ENCODE peak calls at places on chromosomes 2 and 18, in nine cellular contexts. H is HepG2, W is OCI-LY7, Q is fibroblast of the aortic adventitia, Y is neural progenitor cell, B is AG04449, I is left ventricle myocardium inferior, N is foreskin fibroblast, C is A549. U is an unnamed sample.

GRCh38 chr18:77366725-77367641 is 117.3 kb downstream of the GALR1 start:
- DNase-seq in W (no peak), N (no peak), H (peak), Y (no peak), Q (no peak), B (no peak), I (no peak), C (peak), U (peak)

GRCh38 chr2:198309673-198310280 is 505.4 kb downstream of the PLCL1 start:
- DNase-seq in I (no peak), Y (peak), C (peak), Q (peak), N (peak), B (no peak), W (peak), H (peak), U (peak)

GRCh38 chr2:121794233-121794632 is 38.8 kb downstream of the TSN start:
- DNase-seq in W (no peak), Y (no peak), H (no peak), N (no peak), Q (no peak), I (no peak), C (no peak), B (no peak), U (no peak)

GRCh38 chr2:229610871-229611270 is 103.5 kb downstream of the DNER start:
- DNase-seq in B (no peak), Q (peak), I (no peak), N (peak), W (no peak), H (no peak), Y (no peak), C (no peak), U (no peak)

GRCh38 chr2:226758886-226759660 is 40.5 kb downstream of the IRS1 start:
- DNase-seq in B (no peak), H (no peak), C (no peak), W (no peak), Y (no peak), N (peak), I (no peak), Q (peak), U (peak)

GRCh38 chr2:88350641-88351601 is 101.6 kb downstream of the FOXI3 start:
- DNase-seq in I (peak), C (peak), N (no peak), B (no peak), H (peak), Y (peak), W (peak), Q (peak), U (peak)

GRCh38 chr2:151638188-151638933 is 95.9 kb downstream of the NEB start:
- DNase-seq in H (peak), W (peak), N (no peak), Q (peak), Y (no peak), C (peak), B (no peak), I (no peak), U (no peak)

GRCh38 chr18:63255435-63255834 is 64.1 kb downstream of the BCL2 start:
- DNase-seq in H (no peak), Y (no peak), W (no peak), B (no peak), I (no peak), N (no peak), Q (no peak), C (no peak), U (no peak)

GRCh38 chr2:154306261-154306970 is 392.1 kb upstream of the KCNJ3 start:
- DNase-seq in I (no peak), C (no peak), B (no peak), W (no peak), Q (no peak), Y (no peak), H (no peak), N (no peak), U (no peak)

GRCh38 chr2:73983322-73984202 is 1.1 kb upstream of the TET3 start:
- DNase-seq in I (no peak), B (no peak), Q (no peak), Y (peak), N (no peak), C (peak), W (peak), H (peak), U (no peak)

GRCh38 chr2:207184768-207185167 is 19.0 kb upstream of the KLF7 start:
- DNase-seq in N (no peak), Y (no peak), C (no peak), H (no peak), B (no peak), W (no peak), Q (no peak), I (no peak), U (no peak)

GRCh38 chr18:9835796-9836195 is 50.0 kb upstream of the TXNDC2 start:
- DNase-seq in I (no peak), W (no peak), N (no peak), B (no peak), H (no peak), Q (no peak), C (no peak), Y (no peak), U (peak)

GRCh38 chr2:25062461-25062860 is 20.6 kb downstream of the EFR3B start:
- DNase-seq in I (no peak), Q (no peak), B (no peak), C (no peak), H (no peak), Y (no peak), W (no peak), N (no peak), U (no peak)

DNA sequence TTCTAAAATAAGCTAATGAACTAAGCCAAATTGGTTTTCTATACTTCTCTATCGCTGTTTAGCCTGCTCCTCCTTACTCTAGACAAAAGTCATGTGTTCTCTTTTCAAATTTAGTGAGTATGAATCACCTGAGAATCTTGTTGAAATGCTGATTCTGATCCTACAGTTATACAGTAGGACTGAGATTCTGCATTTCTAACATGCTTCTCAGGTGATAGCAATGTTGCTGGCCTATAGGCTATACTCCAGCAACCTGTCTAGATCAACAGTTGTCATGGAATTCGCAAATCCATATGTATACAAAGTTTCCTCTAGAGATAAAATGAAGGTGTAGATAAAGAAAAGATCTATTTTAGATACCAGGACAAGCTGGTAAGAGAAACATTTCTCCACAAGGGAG is 62.9 kb downstream of the MEMO1 start:
- DNase-seq in W (no peak), I (no peak), Q (no peak), C (no peak), H (no peak), B (no peak), N (no peak), Y (no peak), U (no peak)
- H3K4me3 ChIP-seq in W (no peak), I (no peak), Q (no peak), C (no peak), H (no peak), B (no peak), N (no peak), Y (no peak), U (no peak)

GRCh38 chr2:66899109-66899508 is 464.2 kb downstream of the MEIS1 start:
- DNase-seq in Y (no peak), I (no peak), C (no peak), W (no peak), B (no peak), H (no peak), N (no peak), Q (peak), U (no peak)
- TF ChIP-seq CTCF in Y (no peak), I (no peak), C (no peak), W (no peak), B (no peak), H (no peak), N (no peak), Q (no peak), U (no peak)

DNA sequence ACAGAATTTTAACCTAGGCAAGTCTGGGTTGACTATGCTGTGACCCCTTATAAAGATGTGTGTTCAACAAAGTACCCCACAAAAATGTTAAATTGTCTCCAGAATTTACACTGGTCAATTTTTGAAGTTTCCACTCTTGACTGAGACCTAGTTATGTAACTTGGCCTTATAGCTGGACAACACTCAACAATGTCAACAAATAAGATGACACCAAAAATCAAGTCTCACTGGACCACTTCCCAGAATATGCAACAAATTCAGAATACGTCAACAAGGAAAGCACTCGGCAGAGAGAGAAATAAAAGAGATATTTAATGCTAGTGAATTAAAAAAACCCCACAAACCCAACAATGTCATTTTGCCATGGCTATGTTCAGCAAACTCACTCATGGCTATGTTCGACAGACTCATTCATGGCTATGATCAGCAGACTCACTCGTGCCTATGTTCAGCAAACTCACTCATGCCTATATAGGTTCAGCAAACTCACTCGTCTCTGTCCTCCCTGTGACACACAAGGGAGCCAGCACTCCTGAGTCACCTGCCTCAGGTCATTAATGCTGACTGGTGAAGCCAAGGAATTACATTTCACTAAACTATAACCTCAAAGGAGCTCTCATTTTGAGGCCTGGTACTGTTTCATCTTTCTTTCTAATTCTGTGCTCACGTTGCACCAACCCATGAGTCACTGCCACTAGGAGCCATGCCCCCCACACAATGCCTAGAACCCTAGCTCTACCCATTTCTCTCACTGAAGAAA is 72.7 kb downstream of the PTPN2 start:
- DNase-seq in W (no peak), N (no peak), B (no peak), I (no peak), Q (no peak), H (no peak), Y (no peak), C (no peak), U (no peak)
- H3K4me3 ChIP-seq in W (no peak), N (no peak), B (no peak), I (no peak), Q (no peak), H (no peak), Y (no peak), C (no peak), U (no peak)

GRCh38 chr2:19171409-19171808 is 187.0 kb downstream of the OSR1 start:
- DNase-seq in I (no peak), H (no peak), Y (no peak), C (no peak), W (no peak), N (no peak), B (no peak), Q (no peak), U (no peak)
- TF ChIP-seq CTCF in I (no peak), H (no peak), Y (no peak), C (no peak), W (no peak), N (no peak), B (no peak), Q (no peak), U (no peak)